ENCODE peak calls at places on chromosome 22, in six cellular contexts. B, Q, N, Y, G and O are unnamed samples.

GRCh38 chr22:35586771-35587170 is 30.4 kb downstream of the MB start:
- DNase-seq in N (no peak), Y (no peak), G (no peak), Q (no peak), B (no peak), O (no peak)

GRCh38 chr22:36160499-36160942 is at the start of gene APOL3:
- DNase-seq in Y (no peak), N (no peak), G (no peak), B (peak), Q (no peak), O (no peak)

GRCh38 chr22:37062366-37062655 is 10.8 kb downstream of the KCTD17 start:
- DNase-seq in G (no peak), Q (no peak), Y (no peak), N (peak), B (no peak), O (no peak)

GRCh38 chr22:41001722-41002122 is 50.5 kb downstream of the RBX1 start:
- DNase-seq in N (peak), G (peak), B (peak), Q (peak), Y (peak), O (no peak)

GRCh38 chr22:33051960-33052839 is 6.0 kb downstream of the SYN3 start:
- DNase-seq in N (no peak), G (no peak), Q (no peak), Y (no peak), B (no peak), O (no peak)

GRCh38 chr22:19040581-19041402 is 81.4 kb downstream of the DGCR2 start:
- DNase-seq in G (no peak), Q (no peak), Y (no peak), B (no peak), N (no peak), O (no peak)

GRCh38 chr22:48398181-48398905 is 1429.3 kb downstream of the BRD1 start:
- DNase-seq in B (no peak), G (no peak), Q (no peak), N (no peak), Y (no peak), O (no peak)

GRCh38 chr22:37965940-37966664 is 12.6 kb downstream of the POLR2F start:
- DNase-seq in Y (no peak), B (no peak), N (no peak), Q (no peak), G (no peak), O (no peak)

GRCh38 chr22:36328635-36329216 is 59.0 kb downstream of the MYH9 start:
- DNase-seq in B (no peak), N (peak), G (peak), Y (peak), Q (no peak), O (peak)

GRCh38 chr22:46571642-46572250 is 34.3 kb upstream of the CELSR1 start:
- DNase-seq in Q (no peak), B (no peak), Y (no peak), G (no peak), N (no peak), O (no peak)

GRCh38 chr22:36493690-36494110 is 12.3 kb upstream of the TXN2 start:
- DNase-seq in Q (no peak), B (no peak), G (no peak), N (no peak), Y (no peak), O (peak)

GRCh38 chr22:21044931-21045584 is 688 bp upstream of the LRRC74B start:
- DNase-seq in Q (no peak), B (no peak), N (peak), Y (no peak), G (peak), O (peak)

GRCh38 chr22:27730649-27731433 is 70.7 kb downstream of the MN1 start:
- DNase-seq in N (no peak), B (no peak), Y (no peak), G (no peak), Q (no peak), O (no peak)

GRCh38 chr22:50146440-50147228 is 23.9 kb upstream of the PANX2 start:
- DNase-seq in B (peak), Y (peak), N (peak), Q (no peak), G (peak), O (no peak)
- TF ChIP-seq CTCF in B (peak), Y (peak), N (peak), Q (peak), G (peak), O (no peak)

GRCh38 chr22:25764270-25765015 is 22.5 kb downstream of the MYO18B start:
- DNase-seq in G (no peak), Q (no peak), Y (no peak), B (no peak), N (peak), O (no peak)
- TF ChIP-seq CTCF in G (peak), Q (no peak), Y (no peak), B (no peak), N (peak), O (no peak)

DNA sequence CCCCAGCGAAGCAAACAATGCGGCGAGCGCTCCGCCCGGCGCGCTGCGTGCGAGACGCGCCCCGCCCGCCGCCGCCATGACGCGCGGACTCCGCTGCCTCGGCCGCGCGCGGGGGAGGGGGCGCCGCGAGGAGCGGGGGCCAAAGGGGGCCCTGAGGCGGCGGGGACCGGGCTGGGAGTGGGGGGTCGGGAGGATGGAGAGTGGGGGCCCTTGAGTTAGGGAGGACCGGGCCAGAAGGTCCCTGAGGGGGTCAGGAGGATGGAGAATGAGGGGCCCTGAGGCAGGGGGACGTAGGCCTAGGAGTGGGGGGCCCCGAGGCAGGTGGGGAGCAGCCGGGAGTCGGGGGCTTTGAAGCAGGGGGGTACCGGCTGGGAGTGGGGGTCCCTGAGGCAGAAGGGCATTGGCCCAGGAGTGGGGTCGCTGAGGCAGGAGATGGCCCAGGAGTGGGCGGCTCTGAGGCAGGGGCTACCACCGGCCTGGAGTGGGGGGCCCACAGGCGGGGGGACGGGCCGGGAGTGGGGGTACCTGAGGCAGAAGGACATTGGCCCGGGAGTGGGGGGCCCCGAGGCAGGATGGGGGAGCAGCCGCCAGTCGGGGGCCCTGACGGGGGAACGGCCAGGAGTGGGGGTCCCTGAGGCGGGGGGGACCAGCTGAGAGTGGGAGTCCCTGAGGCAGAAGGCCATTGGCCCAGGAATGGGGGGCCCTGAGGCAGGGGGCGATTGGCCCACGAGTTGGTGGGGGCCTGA is at the start of gene BRD1:
- DNase-seq in G (no peak), N (no peak), Q (no peak), B (peak), Y (peak), O (peak)
- TF ChIP-seq CTCF in G (no peak), N (no peak), Q (no peak), B (no peak), Y (no peak), O (no peak)

DNA sequence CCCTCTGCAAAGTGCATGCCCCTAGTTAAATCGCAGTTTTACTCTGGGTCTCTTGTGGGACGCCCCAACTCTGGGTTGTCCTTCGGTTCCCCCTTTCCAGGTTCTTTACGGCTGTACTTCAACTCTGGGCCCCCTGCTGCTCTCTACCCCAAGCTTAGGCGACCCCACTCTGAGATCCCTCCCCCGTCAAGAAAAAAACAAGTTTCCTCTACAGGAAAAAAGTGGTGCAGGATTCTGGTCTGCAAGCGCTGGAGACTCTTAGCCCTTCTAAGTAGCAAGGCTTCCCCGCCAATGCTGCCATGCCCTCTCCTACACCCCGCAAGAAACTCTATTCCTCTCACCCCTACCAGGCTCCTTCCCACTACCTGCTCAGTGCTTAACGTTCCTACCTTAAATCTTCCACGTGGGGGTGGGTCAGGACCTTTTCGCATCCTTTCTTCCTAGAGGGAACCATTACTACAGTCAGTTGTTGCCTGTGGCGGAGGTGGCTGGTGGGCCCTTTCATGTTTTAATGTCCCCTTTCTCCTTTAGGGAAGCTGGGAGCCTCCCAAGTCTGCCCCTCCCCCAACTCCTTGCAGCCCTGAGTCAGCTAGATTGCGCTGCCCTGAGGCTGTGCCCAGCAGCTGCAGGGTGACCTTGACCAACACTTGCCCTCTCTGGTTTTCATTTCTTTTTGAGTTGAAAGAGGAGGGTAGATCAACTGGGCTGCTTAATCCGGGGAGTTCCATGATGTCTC is 1.4 kb downstream of the NEFH start:
- DNase-seq in N (peak), Q (no peak), G (no peak), B (no peak), Y (no peak), O (no peak)
- TF ChIP-seq CTCF in N (no peak), Q (no peak), G (no peak), B (no peak), Y (no peak), O (no peak)

GRCh38 chr22:11613898-11614755 is 3913.9 kb upstream of the OR11H1 start:
- DNase-seq in B (no peak), Y (no peak), Q (no peak), N (no peak), G (no peak), O (no peak)

DNA sequence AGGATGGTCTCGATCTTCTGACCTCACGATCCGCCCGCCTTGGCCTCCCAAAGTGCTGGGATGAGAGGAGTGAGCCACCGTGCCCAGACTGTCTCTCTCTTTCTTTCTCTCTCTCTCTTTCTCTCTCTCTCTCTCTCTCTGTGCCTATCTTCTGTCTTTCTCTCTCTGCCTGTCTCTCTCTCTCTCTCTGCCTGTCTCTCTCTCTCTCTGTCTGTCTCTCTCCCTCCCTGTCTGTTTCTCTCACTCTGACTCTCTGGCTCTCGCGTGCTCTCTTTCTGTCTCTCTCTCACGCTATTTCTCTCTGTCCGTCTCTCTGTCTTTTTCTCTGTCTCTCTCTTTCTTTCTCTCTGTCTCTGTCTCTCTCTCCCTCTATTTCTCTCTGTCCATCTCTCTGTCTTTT is 3911.2 kb upstream of the OR11H1 start:
- DNase-seq in Q (no peak), B (no peak), N (no peak), G (peak), Y (peak), O (no peak)
- TF ChIP-seq CTCF in Q (no peak), B (no peak), N (no peak), G (no peak), Y (no peak), O (no peak)

GRCh38 chr22:45413013-45413367 is 409 bp downstream of the SMC1B start:
- DNase-seq in B (no peak), N (no peak), G (no peak), Q (no peak), Y (no peak), O (no peak)
- TF ChIP-seq CTCF in B (no peak), N (no peak), G (no peak), Q (no peak), Y (no peak), O (no peak)

GRCh38 chr22:23376256-23376655 is 195.9 kb downstream of the BCR start:
- DNase-seq in Y (no peak), G (no peak), B (no peak), N (peak), Q (no peak), O (no peak)
- TF ChIP-seq CTCF in Y (peak), G (peak), B (no peak), N (peak), Q (peak), O (no peak)

GRCh38 chr22:42116848-42117424 is 13.7 kb downstream of the CYP2D6 start:
- DNase-seq in N (no peak), G (no peak), Q (no peak), B (no peak), Y (no peak), O (no peak)

GRCh38 chr22:42111798-42112197 is 18.8 kb downstream of the CYP2D6 start:
- DNase-seq in Q (no peak), Y (no peak), B (no peak), N (no peak), G (no peak), O (no peak)

GRCh38 chr22:42108848-42109247 is 18.3 kb upstream of the NDUFA6 start:
- DNase-seq in G (no peak), N (no peak), Q (no peak), Y (no peak), B (no peak), O (no peak)

DNA sequence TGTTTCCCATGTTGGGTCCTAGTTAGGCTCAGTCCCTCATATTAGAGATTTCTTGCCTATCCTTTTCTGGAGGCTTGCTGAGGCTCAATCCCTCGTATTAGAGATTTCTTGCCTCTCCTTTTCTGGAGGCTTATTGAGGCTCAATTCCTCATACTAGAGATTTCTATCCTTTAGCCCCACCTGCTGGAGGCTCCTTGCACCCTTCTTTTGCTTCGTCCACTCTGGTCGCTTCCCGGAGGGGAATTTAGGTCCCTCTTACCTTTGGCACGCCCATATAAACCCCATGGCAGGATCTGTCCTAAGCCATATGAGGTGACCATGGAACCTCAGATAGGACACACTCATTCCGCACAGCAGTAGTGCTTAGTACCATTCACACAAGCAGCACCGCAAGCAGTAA is 15.9 kb downstream of the CYP2D6 start:
- DNase-seq in Q (no peak), Y (no peak), B (no peak), G (no peak), N (no peak), O (no peak)
- TF ChIP-seq CTCF in Q (peak), Y (peak), B (no peak), G (peak), N (peak), O (no peak)

DNA sequence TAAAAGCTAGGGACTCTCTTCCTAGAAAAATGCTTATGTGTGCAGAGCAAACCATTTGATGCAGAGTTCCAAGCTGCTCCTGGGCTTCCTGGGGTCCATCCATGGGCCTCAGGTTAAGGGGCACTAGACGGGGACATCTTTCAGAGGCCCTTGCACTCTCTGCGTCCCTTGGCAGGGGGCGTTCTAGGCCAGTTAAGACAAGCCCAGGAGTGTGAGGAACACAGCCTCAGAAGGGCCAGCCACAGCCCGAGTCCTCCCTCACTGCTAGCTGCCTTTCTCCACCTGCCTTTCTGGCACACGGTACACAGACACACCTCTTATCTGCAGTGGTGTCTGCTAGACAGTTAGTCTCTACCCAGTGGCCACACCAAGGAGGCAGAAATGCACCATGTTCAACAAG is 18.0 kb upstream of the BID start:
- DNase-seq in B (no peak), N (peak), G (no peak), Q (no peak), Y (no peak), O (no peak)
- TF ChIP-seq CTCF in B (no peak), N (peak), G (no peak), Q (peak), Y (no peak), O (no peak)